ENCODE peak calls at places on chromosomes 16 and 17, in nine cellular contexts. E, X, N, I, V, K, A, B and L are unnamed samples.

GRCh38 chr17:64406321-64407200 is 15.9 kb upstream of the PECAM1 start:
- DNase-seq in E (no peak), X (no peak), N (peak), I (no peak), V (no peak), K (no peak), A (peak), B (peak), L (no peak)

GRCh38 chr16:86031141-86031678 is 132.2 kb downstream of the IRF8 start:
- DNase-seq in E (no peak), X (no peak), N (peak), I (no peak), V (no peak), K (peak), A (no peak), B (no peak), L (no peak)

GRCh38 chr17:81044764-81045589 is 10.0 kb downstream of the BAIAP2 start:
- DNase-seq in E (peak), X (no peak), N (peak), I (no peak), V (no peak), K (no peak), A (peak), B (peak), L (no peak)

GRCh38 chr17:29549169-29549935 is 17.5 kb downstream of the ABHD15 start:
- DNase-seq in E (no peak), X (no peak), N (no peak), I (no peak), V (no peak), K (no peak), A (no peak), B (no peak), L (no peak)

GRCh38 chr16:28923652-28924398 is 1.2 kb downstream of the RABEP2 start:
- DNase-seq in E (peak), X (no peak), N (no peak), I (no peak), V (no peak), K (peak), A (no peak), B (no peak), L (no peak)

GRCh38 chr16:54645328-54645727 is 285.3 kb upstream of the IRX5 start:
- DNase-seq in E (no peak), X (no peak), N (no peak), I (no peak), V (no peak), K (no peak), A (no peak), B (no peak), L (no peak)

GRCh38 chr16:87127061-87127765 is 190.0 kb downstream of the C16orf95 start:
- DNase-seq in E (peak), X (no peak), N (peak), I (no peak), V (no peak), K (peak), A (no peak), B (no peak), L (no peak)

GRCh38 chr16:25635449-25635848 is 56.3 kb upstream of the HS3ST4 start:
- DNase-seq in E (no peak), X (no peak), N (no peak), I (no peak), V (no peak), K (no peak), A (no peak), B (no peak), L (no peak)

GRCh38 chr17:49435630-49436029 is 20.9 kb upstream of the PHB1 start:
- DNase-seq in E (no peak), X (no peak), N (peak), I (no peak), V (no peak), K (no peak), A (no peak), B (no peak), L (no peak)

GRCh38 chr17:34249497-34249877 is 5.6 kb upstream of the CCL2 start:
- DNase-seq in E (no peak), X (no peak), N (no peak), I (no peak), V (no peak), K (no peak), A (no peak), B (no peak), L (no peak)

GRCh38 chr17:40485851-40486512 is 15.4 kb downstream of the TNS4 start:
- DNase-seq in E (no peak), X (no peak), N (no peak), I (peak), V (no peak), K (peak), A (peak), B (peak), L (peak)

GRCh38 chr16:88561485-88562369 is 8.5 kb upstream of the ZC3H18 start:
- DNase-seq in E (peak), X (peak), N (peak), I (peak), V (peak), K (no peak), A (no peak), B (peak), L (peak)

GRCh38 chr17:79831367-79832210 is 7.7 kb downstream of the CBX4 start:
- DNase-seq in E (peak), X (no peak), N (peak), I (no peak), V (no peak), K (peak), A (no peak), B (no peak), L (no peak)

GRCh38 chr16:72172105-72173034 is at the start of gene PMFBP1:
- DNase-seq in E (peak), X (no peak), N (no peak), I (no peak), V (no peak), K (peak), A (peak), B (peak), L (peak)

GRCh38 chr16:23584186-23585076 is 11.7 kb downstream of the NDUFAB1 start:
- DNase-seq in E (no peak), X (no peak), N (no peak), I (no peak), V (no peak), K (peak), A (no peak), B (no peak), L (no peak)

GRCh38 chr16:15605869-15606520 is 37.0 kb downstream of the MARF1 start:
- DNase-seq in E (no peak), X (no peak), N (peak), I (no peak), V (no peak), K (no peak), A (no peak), B (no peak), L (no peak)

GRCh38 chr17:70323269-70323668 is 153.9 kb downstream of the KCNJ2 start:
- DNase-seq in E (no peak), X (no peak), N (no peak), I (no peak), V (no peak), K (no peak), A (no peak), B (no peak), L (no peak)

GRCh38 chr17:18258356-18259038 is at the start of gene FLII:
- DNase-seq in E (peak), X (peak), N (peak), I (peak), V (peak), K (peak), A (no peak), B (peak), L (peak)

GRCh38 chr17:49132699-49133364 is at the start of gene B4GALNT2:
- DNase-seq in E (peak), X (no peak), N (no peak), I (peak), V (no peak), K (peak), A (no peak), B (peak), L (peak)

GRCh38 chr16:4882633-4883285 is 35.5 kb downstream of the UBN1 start:
- DNase-seq in E (peak), X (no peak), N (no peak), I (no peak), V (no peak), K (no peak), A (no peak), B (peak), L (no peak)

GRCh38 chr17:69558796-69559195 is 144.3 kb downstream of the MAP2K6 start:
- DNase-seq in E (no peak), X (no peak), N (no peak), I (no peak), V (no peak), K (no peak), A (no peak), B (no peak), L (no peak)

GRCh38 chr16:86542756-86543750 is 12.0 kb downstream of the MTHFSD start:
- DNase-seq in E (no peak), X (no peak), N (no peak), I (no peak), V (no peak), K (no peak), A (no peak), B (no peak), L (no peak)

GRCh38 chr16:88264641-88265285 is 118.0 kb upstream of the ZNF469 start:
- DNase-seq in E (peak), X (peak), N (peak), I (no peak), V (peak), K (peak), A (peak), B (peak), L (peak)

GRCh38 chr16:3065069-3065741 is at the start of gene IL32:
- DNase-seq in E (peak), X (peak), N (no peak), I (peak), V (no peak), K (no peak), A (no peak), B (peak), L (peak)

GRCh38 chr16:11972128-11972527 is 4.4 kb upstream of the SNX29 start:
- DNase-seq in E (peak), X (no peak), N (no peak), I (no peak), V (no peak), K (no peak), A (no peak), B (no peak), L (no peak)

GRCh38 chr16:52633230-52633629 is 86.3 kb upstream of the TOX3 start:
- DNase-seq in E (no peak), X (no peak), N (no peak), I (no peak), V (no peak), K (no peak), A (no peak), B (no peak), L (no peak)

GRCh38 chr16:86751081-86752030 is 173.0 kb downstream of the FOXL1 start:
- DNase-seq in E (no peak), X (no peak), N (no peak), I (no peak), V (no peak), K (peak), A (peak), B (peak), L (no peak)

GRCh38 chr17:9146064-9146463 is 124.8 kb downstream of the NTN1 start:
- DNase-seq in E (no peak), X (no peak), N (no peak), I (no peak), V (no peak), K (no peak), A (no peak), B (no peak), L (no peak)

GRCh38 chr16:80466024-80466986 is 74.5 kb upstream of the DYNLRB2 start:
- DNase-seq in E (peak), X (peak), N (peak), I (peak), V (peak), K (peak), A (peak), B (peak), L (peak)

GRCh38 chr17:5047446-5047845 is 12.2 kb upstream of the SLC52A1 start:
- DNase-seq in E (no peak), X (no peak), N (no peak), I (no peak), V (no peak), K (no peak), A (no peak), B (no peak), L (no peak)

GRCh38 chr17:81807839-81808238 is 3.9 kb downstream of the GCGR start:
- DNase-seq in E (no peak), X (no peak), N (no peak), I (no peak), V (no peak), K (no peak), A (no peak), B (no peak), L (no peak)

GRCh38 chr16:81817296-81817695 is 38.2 kb downstream of the PLCG2 start:
- DNase-seq in E (no peak), X (no peak), N (no peak), I (no peak), V (no peak), K (no peak), A (no peak), B (no peak), L (no peak)

GRCh38 chr17:19389386-19389785 is 2.4 kb upstream of the MFAP4 start:
- DNase-seq in E (no peak), X (no peak), N (peak), I (no peak), V (no peak), K (no peak), A (no peak), B (no peak), L (no peak)

GRCh38 chr17:82858376-82859126 is 18.7 kb upstream of the ZNF750 start:
- DNase-seq in E (no peak), X (no peak), N (no peak), I (peak), V (no peak), K (peak), A (no peak), B (no peak), L (peak)

GRCh38 chr17:47618416-47618815 is 31.3 kb upstream of the KPNB1 start:
- DNase-seq in E (no peak), X (no peak), N (no peak), I (no peak), V (no peak), K (no peak), A (no peak), B (no peak), L (no peak)